ENCODE peak calls at places on chromosome 20, in eight cellular contexts. One of them, this sample, is unnamed.

GRCh38 chr20:20224806-20225205 is 143.1 kb upstream of the INSM1 start:
- DNase-seq in GM04504: no peak
- DNase-seq in bronchial epithelial cell: no peak
- DNase-seq in GM10248: no peak
- DNase-seq in Right ventricle myocardium superior: no peak
- DNase-seq in fibroblast of the conjunctiva: no peak
- DNase-seq in ELR: no peak
- DNase-seq in stimulated activated CD4-positive, alpha-beta T cell treated with anti-CD3 and anti-CD28 coated beads, Interleukin-2, amount 100 ng/mL, for 48 hours: no peak
- DNase-seq in this sample: no peak

GRCh38 chr20:52746768-52747167 is 225.4 kb upstream of the TSHZ2 start:
- DNase-seq in bronchial epithelial cell: no peak
- DNase-seq in ELR: no peak
- DNase-seq in GM10248: no peak
- DNase-seq in stimulated activated CD4-positive, alpha-beta T cell treated with anti-CD3 and anti-CD28 coated beads, Interleukin-2, amount 100 ng/mL, for 48 hours: no peak
- DNase-seq in fibroblast of the conjunctiva: no peak
- DNase-seq in Right ventricle myocardium superior: no peak
- DNase-seq in GM04504: no peak
- DNase-seq in this sample: no peak

GRCh38 chr20:20632644-20633043 is 79.8 kb downstream of the RALGAPA2 start:
- DNase-seq in Right ventricle myocardium superior: no peak
- DNase-seq in stimulated activated CD4-positive, alpha-beta T cell treated with anti-CD3 and anti-CD28 coated beads, Interleukin-2, amount 100 ng/mL, for 48 hours: no peak
- DNase-seq in GM04504: no peak
- DNase-seq in bronchial epithelial cell: no peak
- DNase-seq in GM10248: no peak
- DNase-seq in fibroblast of the conjunctiva: no peak
- DNase-seq in ELR: no peak
- DNase-seq in this sample: no peak

GRCh38 chr20:61881861-61882260 is 183.8 kb downstream of the TAF4 start:
- DNase-seq in Right ventricle myocardium superior: no peak
- DNase-seq in bronchial epithelial cell: no peak
- DNase-seq in ELR: no peak
- DNase-seq in stimulated activated CD4-positive, alpha-beta T cell treated with anti-CD3 and anti-CD28 coated beads, Interleukin-2, amount 100 ng/mL, for 48 hours: no peak
- DNase-seq in fibroblast of the conjunctiva: no peak
- DNase-seq in GM10248: no peak
- DNase-seq in GM04504: no peak
- DNase-seq in this sample: no peak

GRCh38 chr20:45060341-45060740 is 40.6 kb downstream of the KCNS1 start:
- DNase-seq in fibroblast of the conjunctiva: no peak
- DNase-seq in Right ventricle myocardium superior: no peak
- DNase-seq in bronchial epithelial cell: no peak
- DNase-seq in ELR: no peak
- DNase-seq in stimulated activated CD4-positive, alpha-beta T cell treated with anti-CD3 and anti-CD28 coated beads, Interleukin-2, amount 100 ng/mL, for 48 hours: no peak
- DNase-seq in GM10248: no peak
- DNase-seq in GM04504: no peak
- DNase-seq in this sample: no peak

GRCh38 chr20:20237093-20237959 is 130.6 kb upstream of the INSM1 start:
- DNase-seq in Right ventricle myocardium superior: no peak
- DNase-seq in stimulated activated CD4-positive, alpha-beta T cell treated with anti-CD3 and anti-CD28 coated beads, Interleukin-2, amount 100 ng/mL, for 48 hours: peak
- DNase-seq in GM04504: peak
- DNase-seq in fibroblast of the conjunctiva: no peak
- DNase-seq in bronchial epithelial cell: peak
- DNase-seq in GM10248: peak
- DNase-seq in ELR: peak
- DNase-seq in this sample: peak

GRCh38 chr20:38200646-38201045 is 35.6 kb upstream of the TGM2 start:
- DNase-seq in fibroblast of the conjunctiva: no peak
- DNase-seq in bronchial epithelial cell: no peak
- DNase-seq in GM10248: no peak
- DNase-seq in stimulated activated CD4-positive, alpha-beta T cell treated with anti-CD3 and anti-CD28 coated beads, Interleukin-2, amount 100 ng/mL, for 48 hours: no peak
- DNase-seq in GM04504: no peak
- DNase-seq in ELR: no peak
- DNase-seq in Right ventricle myocardium superior: no peak
- DNase-seq in this sample: no peak

GRCh38 chr20:1810926-1811620 is 84.1 kb upstream of the SIRPA start:
- DNase-seq in bronchial epithelial cell: no peak
- DNase-seq in ELR: peak
- DNase-seq in GM10248: no peak
- DNase-seq in GM04504: no peak
- DNase-seq in fibroblast of the conjunctiva: no peak
- DNase-seq in stimulated activated CD4-positive, alpha-beta T cell treated with anti-CD3 and anti-CD28 coated beads, Interleukin-2, amount 100 ng/mL, for 48 hours: no peak
- DNase-seq in Right ventricle myocardium superior: no peak
- DNase-seq in this sample: no peak